ENCODE peak calls at places on chromosomes 16 and 17, in eight cellular contexts. X is breast epithelium, C is K562, M is H1, S is GM23338, D is stomach, A is GM12878, I is HL-60. N is an unnamed sample.

GRCh38 chr16:86926146-86926545 is 347.8 kb downstream of the FOXL1 start:
- DNase-seq in S (no peak), D (no peak), X (no peak), I (no peak), C (no peak), A (no peak), M (no peak), N (no peak)

GRCh38 chr17:17921192-17922082 is 50.8 kb downstream of the TOM1L2 start:
- DNase-seq in C (peak; percentile 56), X (peak; percentile 42), D (no peak), A (no peak), M (peak; percentile 77), I (no peak), S (peak; percentile 90), N (no peak)

GRCh38 chr17:74968361-74968780 is 4.2 kb downstream of the HID1 start:
- DNase-seq in M (no peak), C (no peak), X (peak; percentile 48), A (no peak), I (no peak), S (no peak), D (peak; percentile 88), N (peak; percentile 66)

GRCh38 chr16:89293276-89294143 is 76.0 kb downstream of the ZNF778 start:
- DNase-seq in A (no peak), I (no peak), M (peak; percentile 43), D (peak; percentile 62), X (no peak), C (peak; percentile 62), S (peak; percentile 95), N (no peak)

GRCh38 chr17:69760562-69760961 is 314.5 kb upstream of the KCNJ16 start:
- DNase-seq in X (no peak), M (no peak), S (no peak), A (no peak), D (no peak), C (no peak), I (no peak), N (no peak)

GRCh38 chr17:81523139-81524062 is 4.8 kb upstream of the FSCN2 start:
- DNase-seq in S (peak; percentile 92), A (no peak), M (no peak), I (no peak), D (peak; percentile 74), X (no peak), C (peak; percentile 69), N (no peak)

GRCh38 chr16:80806957-80807356 is 2.6 kb upstream of the CDYL2 start:
- DNase-seq in A (no peak), C (no peak), X (no peak), S (no peak), I (no peak), D (no peak), M (no peak), N (no peak)

GRCh38 chr16:81738831-81739496 is 40.1 kb upstream of the PLCG2 start:
- DNase-seq in X (no peak), D (peak; percentile 44), I (peak; percentile 86), S (no peak), A (no peak), C (peak; percentile 64), M (no peak), N (peak; percentile 71)

GRCh38 chr17:77319211-77320031 is 178.7 kb downstream of the SEC14L1 start:
- DNase-seq in C (peak; percentile 91), A (no peak), I (peak; percentile 97), X (peak; percentile 94), M (no peak), D (peak; percentile 88), S (peak; percentile 46), N (peak; percentile 94)

GRCh38 chr17:77822302-77823030 is 136.0 kb upstream of the TNRC6C start:
- DNase-seq in M (no peak), X (no peak), I (no peak), A (no peak), D (no peak), C (no peak), S (no peak), N (peak; percentile 56)

GRCh38 chr16:59586331-59586730 is 852.2 kb upstream of the GOT2 start:
- DNase-seq in S (no peak), D (no peak), I (no peak), A (no peak), M (no peak), X (no peak), C (no peak), N (no peak)

GRCh38 chr16:86761117-86761971 is 183.0 kb downstream of the FOXL1 start:
- DNase-seq in S (peak; percentile 84), D (peak; percentile 36), I (no peak), M (no peak), A (no peak), X (no peak), C (peak; percentile 63), N (peak; percentile 32)

GRCh38 chr17:949623-950338 is 29.8 kb downstream of the NXN start:
- DNase-seq in I (no peak), A (no peak), S (peak; percentile 96), X (no peak), M (no peak), D (no peak), C (no peak), N (no peak)

GRCh38 chr17:63279498-63280230 is 166.4 kb downstream of the CYB561 start:
- DNase-seq in M (no peak), C (no peak), X (no peak), I (no peak), D (no peak), A (no peak), S (no peak), N (no peak)

GRCh38 chr17:35028531-35029262 is 34.8 kb downstream of the RFFL start:
- DNase-seq in C (no peak), M (no peak), A (no peak), D (no peak), S (no peak), I (no peak), X (no peak), N (no peak)

GRCh38 chr17:61409301-61410099 is 9.9 kb downstream of the TBX2 start:
- DNase-seq in S (peak; percentile 73), I (no peak), A (no peak), X (peak; percentile 41), M (no peak), C (peak; percentile 83), D (peak; percentile 69), N (peak; percentile 54)

GRCh38 chr17:58960068-58960467 is 146.6 kb downstream of the TRIM37 start:
- DNase-seq in D (no peak), S (peak; percentile 50), I (no peak), A (no peak), X (no peak), M (no peak), C (peak; percentile 8), N (no peak)

GRCh38 chr17:30278032-30278431 is 13.7 kb downstream of the BLMH start:
- DNase-seq in S (peak; percentile 35), M (no peak), A (no peak), I (no peak), D (peak; percentile 28), C (no peak), X (no peak), N (no peak)

GRCh38 chr17:3965123-3965800 is 1.0 kb upstream of the ATP2A3 start:
- DNase-seq in S (peak; percentile 90), I (no peak), M (no peak), C (peak; percentile 83), A (peak; percentile 33), D (peak; percentile 83), X (peak; percentile 43), N (peak; percentile 91)

GRCh38 chr17:19713462-19713861 is 2.9 kb downstream of the SLC47A2 start:
- DNase-seq in M (no peak), A (no peak), X (no peak), C (no peak), D (no peak), I (no peak), S (peak; percentile 76), N (no peak)
- TF ChIP-seq CTCF in M (peak; percentile 49), A (no peak), X (no peak), C (no peak), D (no peak), I (no peak), S (peak; percentile 23), N (no peak)

GRCh38 chr17:49557204-49558024 is 18.3 kb upstream of the NXPH3 start:
- DNase-seq in A (no peak), X (no peak), S (peak; percentile 92), M (no peak), I (no peak), D (peak; percentile 51), C (peak; percentile 60), N (no peak)
- TF ChIP-seq POLR2AphosphoS5 in A (no peak), X (no peak), S (no peak), M (no peak), I (no peak), D (no peak), C (no peak), N (no peak)

DNA sequence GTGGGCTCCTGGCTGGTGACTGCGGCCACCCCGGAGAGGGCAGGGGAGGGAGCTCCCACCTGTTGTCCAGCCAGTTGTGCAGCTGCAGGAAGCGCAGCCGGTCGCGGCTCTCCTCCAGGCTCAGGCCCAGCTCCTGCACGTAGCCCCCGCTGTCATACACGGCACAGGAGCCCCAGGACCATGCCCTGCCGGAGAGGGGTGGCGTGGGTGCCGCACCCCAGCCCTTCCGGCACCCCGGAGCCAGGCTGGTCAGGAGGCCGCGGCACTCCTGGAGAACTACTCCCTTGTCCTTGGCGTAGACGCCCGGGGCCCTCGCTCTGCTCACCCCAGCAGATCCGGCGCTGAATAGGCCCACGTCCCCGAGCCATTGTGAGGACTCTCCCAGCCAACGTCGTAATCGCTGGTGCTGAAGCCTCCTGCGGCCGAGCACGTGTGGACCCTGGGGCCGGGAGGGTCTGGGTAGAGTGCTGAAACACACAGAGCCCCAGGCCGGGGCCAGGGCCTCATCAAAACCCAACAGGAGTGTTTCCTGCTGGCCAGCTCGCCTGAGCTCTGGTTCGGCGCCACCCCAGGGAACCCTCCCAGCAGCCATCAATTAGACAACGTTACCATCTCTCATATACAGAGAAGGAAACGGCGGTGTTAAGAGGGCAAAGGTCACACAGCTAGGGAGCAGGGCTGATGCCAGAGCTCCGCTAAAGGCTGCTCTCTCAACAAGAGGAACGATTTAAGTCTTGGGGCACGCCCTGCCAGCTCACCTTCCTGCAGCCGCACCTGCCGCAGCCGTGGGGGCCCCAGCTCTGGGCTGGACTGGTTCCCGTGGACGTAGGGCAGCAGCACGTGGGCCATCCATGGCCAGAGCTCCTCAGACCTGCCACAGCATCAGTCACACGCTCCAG is 43.7 kb downstream of the PKD1 start:
- DNase-seq in S (peak; percentile 52), C (no peak), M (no peak), X (no peak), I (no peak), A (no peak), D (peak; percentile 55), N (peak; percentile 81)
- H3K27ac ChIP-seq in S (no peak overlapping the region), C (no peak overlapping the region), M (no peak overlapping the region), X (no peak overlapping the region), I (no peak overlapping the region), A (no peak overlapping the region), D (peak overlapping the region; percentile 84), N (peak overlapping the region; percentile 91)

DNA sequence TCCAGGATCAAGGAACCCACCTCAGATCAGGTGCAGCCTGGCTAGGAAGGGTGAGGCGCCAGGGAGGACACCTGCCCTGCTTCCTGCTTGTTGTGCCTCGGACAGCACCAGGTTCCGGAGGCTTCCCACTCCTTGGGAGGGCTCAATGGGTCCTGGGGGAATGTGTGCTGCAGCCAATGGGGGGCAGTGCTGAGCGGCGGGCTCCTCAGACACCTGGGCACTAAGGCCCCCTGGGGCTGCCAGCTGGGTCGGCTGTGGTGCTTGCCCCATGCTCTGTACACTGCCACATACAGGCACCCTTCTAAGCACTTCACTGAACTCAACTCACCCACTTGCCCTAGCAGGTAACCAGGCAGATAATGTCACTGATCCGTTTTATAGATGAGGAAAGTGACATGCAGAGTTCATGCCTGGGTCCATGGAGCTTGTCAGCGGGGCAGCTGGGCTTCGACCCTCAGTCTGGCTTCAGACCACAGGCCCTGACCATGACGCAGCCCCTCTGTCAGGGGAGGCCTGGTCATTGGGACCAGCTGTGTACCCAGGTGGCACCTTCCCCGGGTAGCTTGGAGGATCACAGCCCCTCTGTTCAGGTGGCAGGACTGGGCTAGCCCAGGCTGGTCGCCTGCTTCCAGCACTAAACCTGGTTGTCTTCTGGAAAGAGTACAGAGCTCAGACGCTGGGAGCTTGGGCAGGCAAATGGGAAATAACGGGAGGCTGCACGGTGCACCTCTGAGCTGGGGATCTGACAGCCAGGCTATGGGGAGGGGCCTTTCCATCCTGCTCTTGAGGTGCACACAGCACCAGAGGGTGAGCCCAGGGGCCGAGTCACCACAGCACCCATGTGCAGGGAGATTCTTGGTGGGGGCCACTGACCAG is 8.2 kb downstream of the FN3K start:
- DNase-seq in I (no peak), X (no peak), M (no peak), D (no peak), S (peak; percentile 54), A (no peak), C (no peak), N (no peak)
- TF ChIP-seq CTCF in I (no peak), X (no peak), M (peak; percentile 30), D (no peak), S (peak; percentile 59), A (no peak), C (no peak), N (no peak)

N was measured in transverse colon.